ENCODE peak calls at places on chromosomes 5 and 9, in six cellular contexts. Q is A549, U is uterus, E is body of pancreas, I is esophagus squamous epithelium, Z is tibial nerve. T is an unnamed sample.

GRCh38 chr5:56313596-56313995 is 80.5 kb upstream of the ANKRD55 start:
- DNase-seq in U (no peak), Z (no peak), Q (no peak), I (no peak), E (no peak), T (no peak)

GRCh38 chr5:124744170-124744911 is 2.1 kb downstream of the ZNF608 start:
- DNase-seq in E (peak; percentile 79), Z (no peak), U (peak; percentile 55), I (no peak), Q (no peak), T (no peak)

GRCh38 chr5:1521671-1522600 is 1.8 kb downstream of the LPCAT1 start:
- DNase-seq in U (peak; percentile 11), Q (no peak), E (peak; percentile 10), I (no peak), Z (peak; percentile 10), T (peak; percentile 98)

GRCh38 chr5:59757442-59757841 is 136.1 kb downstream of the PDE4D start:
- DNase-seq in E (no peak), I (no peak), Q (peak; percentile 28), U (no peak), Z (no peak), T (no peak)

GRCh38 chr9:71368157-71368556 is 246.7 kb upstream of the TRPM3 start:
- DNase-seq in Z (no peak), I (no peak), U (no peak), E (peak; percentile 7), Q (no peak), T (no peak)

GRCh38 chr5:179606910-179607448 is 16.5 kb downstream of the HNRNPH1 start:
- DNase-seq in U (no peak), E (no peak), Q (no peak), I (no peak), Z (no peak), T (no peak)

GRCh38 chr9:131837316-131837715 is 97.4 kb upstream of the RAPGEF1 start:
- DNase-seq in E (peak; percentile 48), I (no peak), Z (no peak), U (no peak), Q (peak; percentile 36), T (no peak)

GRCh38 chr9:136671646-136672430 is 9.1 kb downstream of the EGFL7 start:
- DNase-seq in Z (no peak), U (no peak), E (peak; percentile 64), Q (peak; percentile 78), I (no peak), T (no peak)

GRCh38 chr5:172411423-172412111 is 42.8 kb downstream of the SH3PXD2B start:
- DNase-seq in Q (no peak), Z (no peak), E (no peak), U (peak; percentile 57), I (no peak), T (no peak)

GRCh38 chr5:89265511-89266169 is 382.7 kb upstream of the MEF2C start:
- DNase-seq in Q (no peak), U (no peak), I (no peak), E (no peak), Z (no peak), T (no peak)

GRCh38 chr5:168020522-168021294 is 270.7 kb upstream of the WWC1 start:
- DNase-seq in E (no peak), U (no peak), Z (peak; percentile 28), I (no peak), Q (no peak), T (no peak)

GRCh38 chr5:1516615-1517601 is 6.9 kb downstream of the LPCAT1 start:
- DNase-seq in I (no peak), Q (peak; percentile 33), Z (peak; percentile 11), U (peak; percentile 8), E (peak; percentile 2), T (no peak)

GRCh38 chr9:112380102-112380581 is at the start of gene HSDL2:
- DNase-seq in Z (peak; percentile 14), Q (peak; percentile 41), I (no peak), E (peak; percentile 65), U (peak; percentile 58), T (peak; percentile 13)
- TF ChIP-seq POLR2A in Z (no peak), Q (no peak), I (no peak), E (no peak), U (no peak), T (no peak)

GRCh38 chr9:135499326-135500070 is 984 bp upstream of the MRPS2 start:
- DNase-seq in Z (peak; percentile 94), E (peak; percentile 97), Q (peak; percentile 82), I (peak; percentile 52), U (peak; percentile 94), T (peak; percentile 94)

GRCh38 chr9:135500071-135500524 is 384 bp upstream of the MRPS2 start:
- DNase-seq in Z (no peak), U (no peak), I (no peak), E (no peak), Q (no peak), T (peak; percentile 58)

GRCh38 chr9:135501261-135502167 is 1.0 kb downstream of the MRPS2 start:
- DNase-seq in Z (no peak), Q (peak; percentile 83), I (no peak), U (no peak), E (no peak), T (peak; percentile 67)

GRCh38 chr9:135502168-135502872 is 1.8 kb downstream of the MRPS2 start:
- DNase-seq in Z (no peak), Q (no peak), E (no peak), U (no peak), I (no peak), T (no peak)

DNA sequence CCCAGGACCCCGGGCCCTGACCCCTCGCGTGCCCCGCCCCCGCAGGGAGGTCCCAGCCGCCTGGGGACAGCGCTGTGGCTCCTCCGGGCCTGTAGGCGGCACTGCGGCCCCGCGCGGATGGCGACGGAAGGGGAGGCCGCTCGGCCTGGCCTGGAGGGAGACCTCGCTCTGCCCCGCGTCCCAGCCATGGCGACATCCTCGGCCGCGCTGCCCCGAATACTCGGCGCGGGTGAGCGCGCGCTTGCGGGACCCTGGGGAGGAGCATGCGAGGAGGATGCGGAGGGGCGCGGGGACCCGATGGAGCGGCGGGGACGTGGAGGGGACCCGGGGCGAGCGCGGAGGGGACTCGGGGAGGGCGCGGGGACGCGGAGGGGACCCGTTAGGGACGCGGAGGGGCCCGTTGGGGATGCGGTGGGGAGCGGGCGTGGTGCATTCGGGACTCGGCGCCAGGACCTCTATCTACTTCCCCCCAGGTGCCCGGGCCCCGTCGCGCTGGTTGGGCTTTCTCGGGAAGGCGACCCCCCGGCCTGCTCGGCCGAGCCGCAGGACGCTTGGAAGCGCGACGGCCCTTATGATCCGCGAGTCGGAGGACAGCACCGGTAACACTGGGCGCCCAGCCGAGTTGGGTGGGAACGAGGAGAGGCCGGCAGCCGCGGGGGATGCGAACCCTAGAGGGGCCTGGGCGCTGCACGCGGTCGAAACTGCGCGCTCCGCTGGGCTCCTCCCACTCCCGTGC is at the start of gene MRPS2:
- DNase-seq in I (peak; percentile 41), E (peak; percentile 88), Z (peak; percentile 63), Q (peak; percentile 86), U (peak; percentile 72), T (peak; percentile 96)
- TF ChIP-seq POLR2A in I (no peak), E (peak; percentile 69), Z (no peak), Q (peak; percentile 83), U (peak; percentile 44), T (peak; percentile 78)

GRCh38 chr5:158676642-158677489 is 422.9 kb downstream of the EBF1 start:
- DNase-seq in Z (no peak), I (no peak), U (no peak), E (peak; percentile 8), Q (no peak), T (no peak)
- TF ChIP-seq POLR2A in Z (no peak), I (no peak), U (no peak), E (no peak), Q (no peak), T (no peak)

GRCh38 chr5:60944904-60945759 is at the start of the genes ERCC8 and NDUFAF2:
- DNase-seq in Q (peak; percentile 97), I (peak; percentile 65), E (peak; percentile 93), U (peak; percentile 90), Z (peak; percentile 86), T (peak; percentile 72)
- TF ChIP-seq POLR2A in Q (peak; percentile 40), I (peak; percentile 40), E (peak; percentile 77), U (peak; percentile 53), Z (peak; percentile 65), T (peak; percentile 53)

DNA sequence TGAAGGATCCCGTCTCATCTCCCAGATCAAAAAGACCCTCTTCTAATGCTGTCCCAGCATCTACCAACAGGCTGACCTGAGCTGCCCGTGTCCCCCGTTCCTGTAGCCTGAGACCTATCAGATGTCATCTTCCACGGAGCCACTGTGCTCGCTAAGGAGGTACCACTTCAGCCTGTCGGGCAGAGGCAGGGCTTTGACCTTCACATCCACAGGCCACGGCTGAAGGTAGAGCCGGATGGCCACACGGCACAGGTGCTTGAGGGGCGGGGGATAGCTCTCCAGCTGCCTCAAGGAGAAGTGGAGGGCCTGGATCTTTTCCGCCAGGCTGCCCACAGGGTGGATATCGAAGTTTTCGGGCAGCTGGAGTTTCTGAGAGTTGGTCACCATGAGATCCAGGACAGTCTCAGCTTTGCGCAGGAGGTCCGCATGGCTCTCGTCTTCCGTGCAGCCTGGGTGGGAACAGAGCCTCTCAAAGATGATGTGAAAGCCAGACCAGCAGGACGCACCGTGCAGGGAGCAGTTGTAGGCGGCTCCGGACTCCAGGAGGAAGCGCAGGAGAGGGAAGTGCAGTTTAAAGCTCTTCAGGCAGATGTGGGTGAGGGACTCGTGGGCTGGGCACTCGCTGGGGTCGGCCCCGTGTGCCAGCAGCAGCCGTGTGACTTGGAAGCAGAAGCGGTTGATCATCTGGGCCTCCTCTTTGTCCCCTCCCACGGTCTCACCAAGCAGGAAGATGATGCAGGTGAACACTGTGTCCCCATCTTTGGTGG is 4.1 kb downstream of the ASB6 start:
- DNase-seq in Q (no peak), I (no peak), E (no peak), U (no peak), Z (no peak), T (no peak)
- TF ChIP-seq POLR2A in Q (no peak), I (no peak), E (no peak), U (no peak), Z (no peak), T (no peak)

T was measured in H54.